ENCODE peak calls at places on chromosome 14, in six cellular contexts. R is H1, Q is IMR-90, P is mesenchymal stem cell, C is H9, O is trophoblast cell. Y is an unnamed sample.

GRCh38 chr14:37584211-37585100 is 10.6 kb downstream of the FOXA1 start:
- DNase-seq in R (no peak), Q (no peak), P (no peak), C (peak), O (no peak), Y (no peak)

GRCh38 chr14:20379743-20380142 is 33.6 kb downstream of the TEP1 start:
- DNase-seq in R (no peak), Q (no peak), P (no peak), C (no peak), O (no peak), Y (no peak)

GRCh38 chr14:91373591-91374245 is 43.9 kb downstream of the CCDC88C start:
- DNase-seq in R (no peak), Q (no peak), P (no peak), C (no peak), O (no peak), Y (no peak)

GRCh38 chr14:76924363-76925151 is 98.3 kb downstream of the LRRC74A start:
- DNase-seq in R (peak), Q (no peak), P (peak), C (peak), O (no peak), Y (peak)

GRCh38 chr14:91364524-91365270 is 52.9 kb downstream of the CCDC88C start:
- DNase-seq in R (no peak), Q (no peak), P (no peak), C (no peak), O (no peak), Y (no peak)

GRCh38 chr14:88044129-88044727 is 39.3 kb downstream of the GPR65 start:
- DNase-seq in R (no peak), Q (no peak), P (no peak), C (no peak), O (no peak), Y (no peak)

GRCh38 chr14:85948163-85948562 is 418.2 kb downstream of the FLRT2 start:
- DNase-seq in R (no peak), Q (no peak), P (no peak), C (no peak), O (no peak), Y (no peak)

GRCh38 chr14:59336078-59336477 is 129.1 kb downstream of the GPR135 start:
- DNase-seq in R (no peak), Q (no peak), P (peak), C (no peak), O (no peak), Y (no peak)

GRCh38 chr14:92489394-92490238 is 24.0 kb upstream of the RIN3 start:
- DNase-seq in R (no peak), Q (no peak), P (no peak), C (peak), O (peak), Y (no peak)

GRCh38 chr14:94963051-94963450 is 193.1 kb upstream of the GSC start:
- DNase-seq in R (no peak), Q (no peak), P (no peak), C (no peak), O (no peak), Y (no peak)

GRCh38 chr14:50003213-50004021 is 110.5 kb downstream of the ARF6 start:
- DNase-seq in R (no peak), Q (peak), P (peak), C (peak), O (peak), Y (peak)

GRCh38 chr14:74838141-74838540 is 37.8 kb downstream of the PROX2 start:
- DNase-seq in R (no peak), Q (peak), P (peak), C (no peak), O (no peak), Y (no peak)

GRCh38 chr14:25993830-25994229 is 604.0 kb downstream of the NOVA1 start:
- DNase-seq in R (no peak), Q (no peak), P (no peak), C (no peak), O (no peak), Y (no peak)

GRCh38 chr14:33682746-33683145 is 268.1 kb downstream of the EGLN3 start:
- DNase-seq in R (no peak), Q (peak), P (no peak), C (no peak), O (no peak), Y (no peak)

GRCh38 chr14:65103150-65103760 is 938 bp upstream of the MAX start:
- DNase-seq in R (no peak), Q (peak), P (peak), C (no peak), O (peak), Y (no peak)

DNA sequence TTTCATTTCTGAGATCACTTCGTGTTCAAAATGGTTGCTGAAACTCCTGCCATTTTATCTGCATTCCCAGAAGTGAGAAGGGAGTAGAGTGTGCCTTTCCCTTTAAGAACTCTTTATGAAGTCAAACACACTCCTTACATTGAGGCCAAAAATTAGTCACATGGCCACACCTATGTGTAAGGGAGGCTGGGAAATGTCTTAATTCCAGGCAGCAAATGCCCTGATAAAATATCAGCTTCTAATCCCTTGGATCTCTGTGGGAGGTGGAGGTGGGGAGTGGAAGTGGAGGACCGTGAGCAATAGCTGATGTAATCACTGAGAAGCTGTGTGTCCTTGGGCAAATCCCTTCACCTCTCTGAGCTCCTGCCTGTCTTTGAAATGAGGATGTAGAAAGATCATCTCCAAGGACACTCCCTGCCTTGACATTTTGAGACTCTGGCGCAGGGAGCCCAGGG is 22.7 kb upstream of the ANKRD9 start:
- DNase-seq in R (no peak), Q (peak), P (no peak), C (no peak), O (peak), Y (no peak)
- H3K14ac ChIP-seq in R (no peak), Q (no peak), P (no peak), C (no peak), O (no peak), Y (no peak)

GRCh38 chr14:71748196-71748595 is 184.0 kb upstream of the RGS6 start:
- DNase-seq in R (no peak), Q (no peak), P (no peak), C (no peak), O (no peak), Y (no peak)
- H3K14ac ChIP-seq in R (no peak), Q (no peak), P (no peak), C (no peak), O (no peak), Y (no peak)

DNA sequence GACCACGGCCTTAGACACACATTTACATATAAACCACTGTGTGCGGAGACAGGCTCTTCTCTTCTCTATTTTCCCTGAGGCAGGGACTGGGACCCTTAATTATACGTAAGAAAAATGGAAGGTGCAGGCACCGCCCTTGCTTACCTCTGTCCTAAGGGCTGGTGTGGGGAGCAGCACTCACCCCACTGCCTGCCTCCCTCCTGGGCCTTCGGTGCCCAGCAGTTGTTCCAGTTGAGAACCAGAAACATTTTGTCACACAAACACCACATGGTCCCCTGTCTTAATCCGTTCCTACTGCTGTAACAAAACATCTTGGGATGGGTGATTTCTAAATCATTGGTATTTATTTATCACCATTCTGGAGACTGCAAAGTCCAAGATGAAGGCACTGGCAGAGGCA is 192.7 kb upstream of the DIO3 start:
- DNase-seq in R (no peak), Q (no peak), P (no peak), C (no peak), O (no peak), Y (no peak)
- H3K14ac ChIP-seq in R (no peak), Q (no peak), P (no peak), C (no peak), O (peak), Y (no peak)

GRCh38 chr14:24052656-24053547 is 1.1 kb downstream of the CARMIL3 start:
- DNase-seq in R (no peak), Q (no peak), P (no peak), C (no peak), O (no peak), Y (no peak)

GRCh38 chr14:24053548-24054323 is 1.9 kb downstream of the CARMIL3 start:
- DNase-seq in R (no peak), Q (no peak), P (no peak), C (no peak), O (no peak), Y (no peak)

GRCh38 chr14:24054324-24054641 is 2.5 kb downstream of the CARMIL3 start:
- DNase-seq in R (no peak), Q (no peak), P (no peak), C (no peak), O (no peak), Y (no peak)

GRCh38 chr14:24051789-24052655 is at the start of gene CARMIL3:
- DNase-seq in R (no peak), Q (peak), P (peak), C (peak), O (peak), Y (peak)

DNA sequence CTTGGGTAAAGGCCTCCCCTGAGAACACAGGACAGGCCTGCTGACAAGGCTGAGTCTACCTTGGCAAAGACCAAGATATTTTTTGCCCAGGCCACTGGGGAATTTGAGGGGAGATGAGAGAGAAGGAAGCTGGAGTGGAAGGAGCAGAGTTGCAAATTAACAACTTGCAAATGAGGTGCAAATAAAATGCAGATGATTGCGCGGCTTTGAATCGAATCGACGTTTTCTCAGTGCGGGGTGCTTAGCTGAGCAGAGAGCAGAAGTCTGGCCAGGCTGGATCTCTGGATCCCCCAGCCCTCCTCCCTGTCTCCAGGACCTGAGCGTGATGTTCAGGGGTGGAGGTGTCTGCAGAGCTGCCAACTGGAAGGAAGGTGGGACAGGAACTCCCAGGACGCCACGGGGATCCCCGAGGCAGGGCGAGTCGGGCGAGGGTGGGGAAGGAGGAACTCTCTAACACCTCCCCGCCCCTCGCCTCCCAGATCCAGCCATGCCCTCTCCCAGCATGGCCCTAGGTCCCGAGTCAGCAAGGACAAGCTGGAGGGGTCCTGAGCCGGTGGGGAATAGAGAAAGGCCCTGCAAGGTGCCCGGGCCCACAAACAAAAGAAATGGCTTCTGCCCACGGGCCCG is 534 bp upstream of the CARMIL3 start:
- DNase-seq in R (no peak), Q (no peak), P (no peak), C (peak), O (no peak), Y (no peak)
- H3K14ac ChIP-seq in R (no peak), Q (no peak), P (no peak), C (peak), O (peak), Y (no peak)

GRCh38 chr14:68896132-68896531 is 83.0 kb downstream of the ACTN1 start:
- DNase-seq in R (no peak), Q (no peak), P (no peak), C (no peak), O (no peak), Y (no peak)
- H3K14ac ChIP-seq in R (no peak), Q (no peak), P (no peak), C (no peak), O (no peak), Y (no peak)

GRCh38 chr14:103662591-103662990 is 33.6 kb downstream of the KLC1 start:
- DNase-seq in R (no peak), Q (no peak), P (no peak), C (no peak), O (no peak), Y (no peak)
- H3K14ac ChIP-seq in R (no peak), Q (peak), P (no peak), C (no peak), O (no peak), Y (no peak)

GRCh38 chr14:22875003-22875747 is 3.6 kb downstream of the LRP10 start:
- DNase-seq in R (no peak), Q (no peak), P (no peak), C (no peak), O (no peak), Y (no peak)

GRCh38 chr14:22877000-22877501 is 5.5 kb downstream of the LRP10 start:
- DNase-seq in R (no peak), Q (no peak), P (no peak), C (no peak), O (no peak), Y (no peak)

GRCh38 chr14:22878271-22879246 is 4.5 kb upstream of the REM2 start:
- DNase-seq in R (no peak), Q (no peak), P (no peak), C (no peak), O (peak), Y (no peak)

GRCh38 chr14:22872833-22873520 is 1.4 kb downstream of the LRP10 start:
- DNase-seq in R (no peak), Q (no peak), P (no peak), C (no peak), O (no peak), Y (no peak)

GRCh38 chr14:22875748-22876319 is 4.3 kb downstream of the LRP10 start:
- DNase-seq in R (no peak), Q (no peak), P (no peak), C (no peak), O (no peak), Y (no peak)
- H3K14ac ChIP-seq in R (no peak), Q (no peak), P (no peak), C (no peak), O (no peak), Y (peak)

GRCh38 chr14:72597834-72598233 is 296.1 kb downstream of the DPF3 start:
- DNase-seq in R (no peak), Q (no peak), P (no peak), C (no peak), O (no peak), Y (no peak)

GRCh38 chr14:72595152-72595551 is 298.7 kb downstream of the DPF3 start:
- DNase-seq in R (no peak), Q (no peak), P (no peak), C (no peak), O (no peak), Y (no peak)

GRCh38 chr14:72591401-72591800 is 302.5 kb downstream of the DPF3 start:
- DNase-seq in R (no peak), Q (no peak), P (no peak), C (no peak), O (no peak), Y (no peak)

GRCh38 chr14:72590577-72590976 is 303.3 kb downstream of the DPF3 start:
- DNase-seq in R (no peak), Q (no peak), P (no peak), C (no peak), O (peak), Y (no peak)

GRCh38 chr14:72594099-72594901 is 299.6 kb downstream of the DPF3 start:
- DNase-seq in R (no peak), Q (no peak), P (no peak), C (no peak), O (no peak), Y (no peak)
- H3K14ac ChIP-seq in R (no peak), Q (no peak), P (no peak), C (no peak), O (no peak), Y (no peak)